ENCODE peak calls at places on chromosomes 1 and 21, in six cellular contexts. D is fibroblast of pulmonary artery, Q is lower lobe of right lung, T is tibial artery, B is body of pancreas, U is epithelial cell of esophagus. J is an unnamed sample.

GRCh38 chr21:15895142-15896106 is 165.6 kb downstream of the USP25 start:
- DNase-seq in D (peak), Q (no peak), T (no peak), B (no peak), U (no peak), J (peak)

GRCh38 chr1:149844096-149844495 is 55.3 kb upstream of the BOLA1 start:
- DNase-seq in D (peak), Q (no peak), T (no peak), B (no peak), U (peak), J (no peak)

GRCh38 chr1:118004312-118004711 is 74.8 kb downstream of the WDR3 start:
- DNase-seq in D (no peak), Q (no peak), T (no peak), B (no peak), U (no peak), J (no peak)

GRCh38 chr1:2087766-2088165 is 37.6 kb downstream of the PRKCZ start:
- DNase-seq in D (no peak), Q (no peak), T (no peak), B (no peak), U (no peak), J (no peak)

GRCh38 chr1:226980565-226981385 is 40.7 kb downstream of the COQ8A start:
- DNase-seq in D (no peak), Q (no peak), T (no peak), B (peak), U (no peak), J (no peak)

GRCh38 chr1:235160395-235160964 is 570 bp downstream of the RBM34 start:
- DNase-seq in D (peak), Q (no peak), T (no peak), B (no peak), U (peak), J (peak)

GRCh38 chr21:25453524-25453923 is 153.8 kb downstream of the MRPL39 start:
- DNase-seq in D (no peak), Q (no peak), T (no peak), B (no peak), U (no peak), J (no peak)

GRCh38 chr1:47510282-47510811 is 72.5 kb downstream of the FOXD2 start:
- DNase-seq in D (no peak), Q (no peak), T (no peak), B (no peak), U (no peak), J (no peak)

GRCh38 chr1:228455715-228456114 is 31.5 kb upstream of the RNF187 start:
- DNase-seq in D (peak), Q (no peak), T (no peak), B (no peak), U (no peak), J (no peak)

GRCh38 chr1:24906760-24907490 is 23.2 kb downstream of the RUNX3 start:
- DNase-seq in D (no peak), Q (peak), T (no peak), B (no peak), U (no peak), J (no peak)

GRCh38 chr21:35475006-35475405 is 425.9 kb upstream of the RUNX1 start:
- DNase-seq in D (peak), Q (no peak), T (no peak), B (peak), U (no peak), J (no peak)

GRCh38 chr21:41879190-41879998 is at the start of gene PRDM15:
- DNase-seq in D (peak), Q (peak), T (peak), B (peak), U (peak), J (no peak)

GRCh38 chr1:178150610-178151009 is 56.7 kb downstream of the RASAL2 start:
- DNase-seq in D (no peak), Q (no peak), T (no peak), B (no peak), U (no peak), J (no peak)

GRCh38 chr1:15618685-15619525 is 1.6 kb downstream of the DDI2 start:
- DNase-seq in D (peak), Q (no peak), T (no peak), B (peak), U (peak), J (peak)

GRCh38 chr1:2865571-2866414 is 64.3 kb upstream of the TTC34 start:
- DNase-seq in D (no peak), Q (no peak), T (no peak), B (no peak), U (no peak), J (no peak)

GRCh38 chr1:74437035-74437434 is 75.4 kb downstream of the LRRC53 start:
- DNase-seq in D (no peak), Q (no peak), T (no peak), B (no peak), U (no peak), J (no peak)

GRCh38 chr1:53062731-53063591 is 948 bp downstream of the PODN start:
- DNase-seq in D (no peak), Q (peak), T (no peak), B (no peak), U (no peak), J (no peak)

GRCh38 chr1:27117733-27118439 is 37.0 kb downstream of the SLC9A1 start:
- DNase-seq in D (no peak), Q (no peak), T (no peak), B (no peak), U (peak), J (no peak)

GRCh38 chr1:185939142-185939541 is 205.0 kb downstream of the HMCN1 start:
- DNase-seq in D (no peak), Q (no peak), T (no peak), B (no peak), U (no peak), J (no peak)

GRCh38 chr1:22808846-22809501 is 98.3 kb downstream of the EPHB2 start:
- DNase-seq in D (peak), Q (peak), T (peak), B (peak), U (peak), J (no peak)

GRCh38 chr1:61084560-61084991 is 2.2 kb downstream of the NFIA start:
- DNase-seq in D (peak), Q (no peak), T (no peak), B (no peak), U (no peak), J (no peak)

GRCh38 chr1:110511436-110511835 is 7.5 kb downstream of the KCNA10 start:
- DNase-seq in D (no peak), Q (no peak), T (no peak), B (no peak), U (no peak), J (no peak)
- H3K4me3 ChIP-seq in D (no peak), Q (no peak), T (no peak), B (no peak), U (no peak), J (no peak)

GRCh38 chr1:31937300-31938183 is 626 bp downstream of the PTP4A2 start:
- DNase-seq in D (peak), Q (peak), T (peak), B (peak), U (peak), J (no peak)

GRCh38 chr1:31936278-31936965 is 1.7 kb downstream of the PTP4A2 start:
- DNase-seq in D (no peak), Q (no peak), T (no peak), B (no peak), U (peak), J (no peak)

GRCh38 chr1:31936966-31937299 is 1.2 kb downstream of the PTP4A2 start:
- DNase-seq in D (no peak), Q (no peak), T (no peak), B (no peak), U (no peak), J (no peak)

GRCh38 chr1:31938184-31938975 is at the start of gene PTP4A2:
- DNase-seq in D (peak), Q (peak), T (peak), B (peak), U (peak), J (peak)

GRCh38 chr1:31939484-31940329 is 1.5 kb upstream of the PTP4A2 start:
- DNase-seq in D (peak), Q (peak), T (no peak), B (peak), U (peak), J (peak)
- TF ChIP-seq CTCF in D (peak), Q (peak), T (no peak), B (peak), U (peak), J (peak)

DNA sequence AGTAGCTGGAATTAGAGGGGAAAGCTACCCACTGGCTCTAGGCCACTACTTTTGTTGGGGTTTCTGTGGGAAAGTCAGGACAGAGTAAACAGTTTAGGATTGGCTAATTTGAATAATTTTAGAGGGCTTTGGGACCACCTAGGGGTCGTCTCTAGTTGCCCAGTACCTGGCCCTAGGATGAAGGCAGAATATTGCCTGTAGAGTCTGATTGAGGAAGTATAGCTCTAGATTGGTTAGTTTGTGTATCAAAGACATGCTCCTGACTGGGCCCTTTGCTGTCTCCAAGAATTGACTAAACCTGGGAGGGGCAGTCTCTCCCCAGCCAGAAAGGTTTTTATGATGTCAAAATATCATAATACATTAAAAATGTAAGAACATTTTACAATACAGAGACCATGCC is 142.0 kb downstream of the POU2F1 start:
- DNase-seq in D (no peak), Q (no peak), T (no peak), B (no peak), U (no peak), J (no peak)
- H3K4me3 ChIP-seq in D (no peak), Q (no peak), T (no peak), B (no peak), U (no peak), J (no peak)

GRCh38 chr1:119516680-119517079 is 9.7 kb downstream of the HSD3B1 start:
- DNase-seq in D (no peak), Q (no peak), T (no peak), B (no peak), U (peak), J (no peak)
- TF ChIP-seq CTCF in D (no peak), Q (no peak), T (no peak), B (no peak), U (peak), J (no peak)